ENCODE peak calls at places on chromosome 13, in eight cellular contexts. One of them, this sample, is unnamed.

GRCh38 chr13:47672982-47673670 is 327.9 kb downstream of the SUCLA2 start:
- DNase-seq in SK-MEL-5: no peak
- DNase-seq in activated CD4-positive, alpha-beta T cell treated with anti-CD3 and anti-CD28 coated beads for 4 hours: no peak
- DNase-seq in psoas muscle: no peak
- DNase-seq in activated effector memory CD4-positive, alpha-beta T cell treated with anti-CD3 and anti-CD28 coated beads, Interleukin-2, amount 50 U/mL, for 16 hours: no peak
- DNase-seq in AG04450: peak
- DNase-seq in choroid plexus epithelial cell: peak
- DNase-seq in activated naive CD8-positive, alpha-beta T cell treated with anti-CD3 and anti-CD28 coated beads, Interleukin-2, amount 50 U/mL, for 16 hours: no peak
- DNase-seq in this sample: peak

GRCh38 chr13:103140001-103140671 is 73.9 kb upstream of the SLC10A2 start:
- DNase-seq in activated CD4-positive, alpha-beta T cell treated with anti-CD3 and anti-CD28 coated beads for 4 hours: no peak
- DNase-seq in SK-MEL-5: peak
- DNase-seq in activated naive CD8-positive, alpha-beta T cell treated with anti-CD3 and anti-CD28 coated beads, Interleukin-2, amount 50 U/mL, for 16 hours: no peak
- DNase-seq in AG04450: no peak
- DNase-seq in psoas muscle: no peak
- DNase-seq in choroid plexus epithelial cell: peak
- DNase-seq in activated effector memory CD4-positive, alpha-beta T cell treated with anti-CD3 and anti-CD28 coated beads, Interleukin-2, amount 50 U/mL, for 16 hours: no peak
- DNase-seq in this sample: no peak

GRCh38 chr13:42405665-42406390 is 133.9 kb downstream of the AKAP11 start:
- DNase-seq in activated CD4-positive, alpha-beta T cell treated with anti-CD3 and anti-CD28 coated beads for 4 hours: peak
- DNase-seq in activated naive CD8-positive, alpha-beta T cell treated with anti-CD3 and anti-CD28 coated beads, Interleukin-2, amount 50 U/mL, for 16 hours: no peak
- DNase-seq in AG04450: no peak
- DNase-seq in activated effector memory CD4-positive, alpha-beta T cell treated with anti-CD3 and anti-CD28 coated beads, Interleukin-2, amount 50 U/mL, for 16 hours: peak
- DNase-seq in SK-MEL-5: no peak
- DNase-seq in psoas muscle: no peak
- DNase-seq in choroid plexus epithelial cell: peak
- DNase-seq in this sample: no peak

GRCh38 chr13:35979378-35979911 is 151.7 kb downstream of the DCLK1 start:
- DNase-seq in psoas muscle: peak
- DNase-seq in activated effector memory CD4-positive, alpha-beta T cell treated with anti-CD3 and anti-CD28 coated beads, Interleukin-2, amount 50 U/mL, for 16 hours: no peak
- DNase-seq in activated CD4-positive, alpha-beta T cell treated with anti-CD3 and anti-CD28 coated beads for 4 hours: no peak
- DNase-seq in SK-MEL-5: peak
- DNase-seq in choroid plexus epithelial cell: peak
- DNase-seq in activated naive CD8-positive, alpha-beta T cell treated with anti-CD3 and anti-CD28 coated beads, Interleukin-2, amount 50 U/mL, for 16 hours: no peak
- DNase-seq in AG04450: peak
- DNase-seq in this sample: peak

GRCh38 chr13:106846571-106846970 is 278.6 kb upstream of the ARGLU1 start:
- DNase-seq in psoas muscle: no peak
- DNase-seq in SK-MEL-5: no peak
- DNase-seq in AG04450: no peak
- DNase-seq in activated CD4-positive, alpha-beta T cell treated with anti-CD3 and anti-CD28 coated beads for 4 hours: no peak
- DNase-seq in activated effector memory CD4-positive, alpha-beta T cell treated with anti-CD3 and anti-CD28 coated beads, Interleukin-2, amount 50 U/mL, for 16 hours: no peak
- DNase-seq in choroid plexus epithelial cell: no peak
- DNase-seq in activated naive CD8-positive, alpha-beta T cell treated with anti-CD3 and anti-CD28 coated beads, Interleukin-2, amount 50 U/mL, for 16 hours: no peak
- DNase-seq in this sample: no peak

GRCh38 chr13:23570099-23570926 is at the start of gene TNFRSF19:
- DNase-seq in psoas muscle: peak
- DNase-seq in activated CD4-positive, alpha-beta T cell treated with anti-CD3 and anti-CD28 coated beads for 4 hours: no peak
- DNase-seq in activated naive CD8-positive, alpha-beta T cell treated with anti-CD3 and anti-CD28 coated beads, Interleukin-2, amount 50 U/mL, for 16 hours: no peak
- DNase-seq in SK-MEL-5: peak
- DNase-seq in activated effector memory CD4-positive, alpha-beta T cell treated with anti-CD3 and anti-CD28 coated beads, Interleukin-2, amount 50 U/mL, for 16 hours: no peak
- DNase-seq in choroid plexus epithelial cell: peak
- DNase-seq in AG04450: peak
- DNase-seq in this sample: peak

GRCh38 chr13:73870970-73871935 is 263.0 kb downstream of the KLF12 start:
- DNase-seq in SK-MEL-5: no peak
- DNase-seq in activated CD4-positive, alpha-beta T cell treated with anti-CD3 and anti-CD28 coated beads for 4 hours: no peak
- DNase-seq in psoas muscle: no peak
- DNase-seq in activated effector memory CD4-positive, alpha-beta T cell treated with anti-CD3 and anti-CD28 coated beads, Interleukin-2, amount 50 U/mL, for 16 hours: no peak
- DNase-seq in activated naive CD8-positive, alpha-beta T cell treated with anti-CD3 and anti-CD28 coated beads, Interleukin-2, amount 50 U/mL, for 16 hours: no peak
- DNase-seq in choroid plexus epithelial cell: peak
- DNase-seq in AG04450: peak
- DNase-seq in this sample: peak

GRCh38 chr13:27952931-27953670 is 16.0 kb downstream of the CDX2 start:
- DNase-seq in psoas muscle: no peak
- DNase-seq in AG04450: no peak
- DNase-seq in activated CD4-positive, alpha-beta T cell treated with anti-CD3 and anti-CD28 coated beads for 4 hours: no peak
- DNase-seq in SK-MEL-5: no peak
- DNase-seq in activated effector memory CD4-positive, alpha-beta T cell treated with anti-CD3 and anti-CD28 coated beads, Interleukin-2, amount 50 U/mL, for 16 hours: no peak
- DNase-seq in choroid plexus epithelial cell: no peak
- DNase-seq in activated naive CD8-positive, alpha-beta T cell treated with anti-CD3 and anti-CD28 coated beads, Interleukin-2, amount 50 U/mL, for 16 hours: no peak
- DNase-seq in this sample: no peak

GRCh38 chr13:111549464-111549863 is 229.0 kb downstream of the TEX29 start:
- DNase-seq in psoas muscle: no peak
- DNase-seq in AG04450: no peak
- DNase-seq in activated CD4-positive, alpha-beta T cell treated with anti-CD3 and anti-CD28 coated beads for 4 hours: no peak
- DNase-seq in SK-MEL-5: no peak
- DNase-seq in activated naive CD8-positive, alpha-beta T cell treated with anti-CD3 and anti-CD28 coated beads, Interleukin-2, amount 50 U/mL, for 16 hours: no peak
- DNase-seq in choroid plexus epithelial cell: no peak
- DNase-seq in activated effector memory CD4-positive, alpha-beta T cell treated with anti-CD3 and anti-CD28 coated beads, Interleukin-2, amount 50 U/mL, for 16 hours: no peak
- DNase-seq in this sample: no peak

GRCh38 chr13:72458701-72459100 is 268.7 kb downstream of the MZT1 start:
- DNase-seq in activated CD4-positive, alpha-beta T cell treated with anti-CD3 and anti-CD28 coated beads for 4 hours: no peak
- DNase-seq in psoas muscle: no peak
- DNase-seq in AG04450: no peak
- DNase-seq in activated effector memory CD4-positive, alpha-beta T cell treated with anti-CD3 and anti-CD28 coated beads, Interleukin-2, amount 50 U/mL, for 16 hours: no peak
- DNase-seq in choroid plexus epithelial cell: peak
- DNase-seq in activated naive CD8-positive, alpha-beta T cell treated with anti-CD3 and anti-CD28 coated beads, Interleukin-2, amount 50 U/mL, for 16 hours: no peak
- DNase-seq in SK-MEL-5: no peak
- DNase-seq in this sample: peak

GRCh38 chr13:72728290-72728605 is 525 bp downstream of the BORA start:
- DNase-seq in activated CD4-positive, alpha-beta T cell treated with anti-CD3 and anti-CD28 coated beads for 4 hours: no peak
- DNase-seq in choroid plexus epithelial cell: no peak
- DNase-seq in activated naive CD8-positive, alpha-beta T cell treated with anti-CD3 and anti-CD28 coated beads, Interleukin-2, amount 50 U/mL, for 16 hours: no peak
- DNase-seq in AG04450: no peak
- DNase-seq in activated effector memory CD4-positive, alpha-beta T cell treated with anti-CD3 and anti-CD28 coated beads, Interleukin-2, amount 50 U/mL, for 16 hours: no peak
- DNase-seq in SK-MEL-5: no peak
- DNase-seq in psoas muscle: no peak
- DNase-seq in this sample: no peak

GRCh38 chr13:83880275-83881027 is 1.8 kb downstream of the SLITRK1 start:
- DNase-seq in activated CD4-positive, alpha-beta T cell treated with anti-CD3 and anti-CD28 coated beads for 4 hours: no peak
- DNase-seq in AG04450: no peak
- DNase-seq in SK-MEL-5: no peak
- DNase-seq in activated naive CD8-positive, alpha-beta T cell treated with anti-CD3 and anti-CD28 coated beads, Interleukin-2, amount 50 U/mL, for 16 hours: no peak
- DNase-seq in psoas muscle: no peak
- DNase-seq in choroid plexus epithelial cell: no peak
- DNase-seq in activated effector memory CD4-positive, alpha-beta T cell treated with anti-CD3 and anti-CD28 coated beads, Interleukin-2, amount 50 U/mL, for 16 hours: no peak
- DNase-seq in this sample: no peak

GRCh38 chr13:27022571-27023311 is 148.9 kb downstream of the USP12 start:
- DNase-seq in activated effector memory CD4-positive, alpha-beta T cell treated with anti-CD3 and anti-CD28 coated beads, Interleukin-2, amount 50 U/mL, for 16 hours: no peak
- DNase-seq in choroid plexus epithelial cell: peak
- DNase-seq in AG04450: peak
- DNase-seq in SK-MEL-5: peak
- DNase-seq in psoas muscle: no peak
- DNase-seq in activated CD4-positive, alpha-beta T cell treated with anti-CD3 and anti-CD28 coated beads for 4 hours: no peak
- DNase-seq in activated naive CD8-positive, alpha-beta T cell treated with anti-CD3 and anti-CD28 coated beads, Interleukin-2, amount 50 U/mL, for 16 hours: no peak
- DNase-seq in this sample: no peak

GRCh38 chr13:99496322-99497142 is 4.7 kb upstream of the TM9SF2 start:
- DNase-seq in activated CD4-positive, alpha-beta T cell treated with anti-CD3 and anti-CD28 coated beads for 4 hours: peak
- DNase-seq in AG04450: no peak
- DNase-seq in psoas muscle: peak
- DNase-seq in choroid plexus epithelial cell: peak
- DNase-seq in activated naive CD8-positive, alpha-beta T cell treated with anti-CD3 and anti-CD28 coated beads, Interleukin-2, amount 50 U/mL, for 16 hours: no peak
- DNase-seq in activated effector memory CD4-positive, alpha-beta T cell treated with anti-CD3 and anti-CD28 coated beads, Interleukin-2, amount 50 U/mL, for 16 hours: peak
- DNase-seq in SK-MEL-5: peak
- DNase-seq in this sample: no peak

GRCh38 chr13:44758595-44759221 is 182.6 kb upstream of the TSC22D1 start:
- DNase-seq in activated naive CD8-positive, alpha-beta T cell treated with anti-CD3 and anti-CD28 coated beads, Interleukin-2, amount 50 U/mL, for 16 hours: no peak
- DNase-seq in SK-MEL-5: no peak
- DNase-seq in psoas muscle: no peak
- DNase-seq in choroid plexus epithelial cell: peak
- DNase-seq in AG04450: peak
- DNase-seq in activated effector memory CD4-positive, alpha-beta T cell treated with anti-CD3 and anti-CD28 coated beads, Interleukin-2, amount 50 U/mL, for 16 hours: no peak
- DNase-seq in activated CD4-positive, alpha-beta T cell treated with anti-CD3 and anti-CD28 coated beads for 4 hours: peak
- DNase-seq in this sample: peak

GRCh38 chr13:109749365-109749764 is 37.0 kb downstream of the IRS2 start:
- DNase-seq in psoas muscle: no peak
- DNase-seq in SK-MEL-5: no peak
- DNase-seq in activated CD4-positive, alpha-beta T cell treated with anti-CD3 and anti-CD28 coated beads for 4 hours: no peak
- DNase-seq in activated naive CD8-positive, alpha-beta T cell treated with anti-CD3 and anti-CD28 coated beads, Interleukin-2, amount 50 U/mL, for 16 hours: no peak
- DNase-seq in activated effector memory CD4-positive, alpha-beta T cell treated with anti-CD3 and anti-CD28 coated beads, Interleukin-2, amount 50 U/mL, for 16 hours: no peak
- DNase-seq in choroid plexus epithelial cell: no peak
- DNase-seq in AG04450: no peak
- DNase-seq in this sample: no peak

GRCh38 chr13:101520672-101521071 is 68.2 kb downstream of the ITGBL1 start:
- DNase-seq in SK-MEL-5: no peak
- DNase-seq in activated naive CD8-positive, alpha-beta T cell treated with anti-CD3 and anti-CD28 coated beads, Interleukin-2, amount 50 U/mL, for 16 hours: no peak
- DNase-seq in choroid plexus epithelial cell: peak
- DNase-seq in AG04450: peak
- DNase-seq in psoas muscle: no peak
- DNase-seq in activated CD4-positive, alpha-beta T cell treated with anti-CD3 and anti-CD28 coated beads for 4 hours: no peak
- DNase-seq in activated effector memory CD4-positive, alpha-beta T cell treated with anti-CD3 and anti-CD28 coated beads, Interleukin-2, amount 50 U/mL, for 16 hours: no peak
- DNase-seq in this sample: peak

GRCh38 chr13:112748947-112749346 is 59.1 kb downstream of the ATP11A start:
- DNase-seq in SK-MEL-5: no peak
- DNase-seq in activated CD4-positive, alpha-beta T cell treated with anti-CD3 and anti-CD28 coated beads for 4 hours: no peak
- DNase-seq in activated naive CD8-positive, alpha-beta T cell treated with anti-CD3 and anti-CD28 coated beads, Interleukin-2, amount 50 U/mL, for 16 hours: no peak
- DNase-seq in psoas muscle: peak
- DNase-seq in AG04450: no peak
- DNase-seq in choroid plexus epithelial cell: no peak
- DNase-seq in activated effector memory CD4-positive, alpha-beta T cell treated with anti-CD3 and anti-CD28 coated beads, Interleukin-2, amount 50 U/mL, for 16 hours: peak
- DNase-seq in this sample: no peak